ENCODE peak calls at places on chromosome 5, in six cellular contexts. P is HCT116, T is SK-N-SH, E is H1, K is HepG2, L is GM12878. Q is an unnamed sample.

GRCh38 chr5:88502179-88503064 is 233.8 kb upstream of the TMEM161B start:
- DNase-seq in P (no peak), T (no peak), E (no peak), K (no peak), L (peak; percentile 20), Q (no peak)

GRCh38 chr5:150753863-150754262 is 5.0 kb downstream of the DCTN4 start:
- DNase-seq in P (no peak), T (no peak), E (no peak), K (no peak), L (no peak), Q (no peak)

GRCh38 chr5:150510460-150511263 is 2.7 kb downstream of the NDST1 start:
- DNase-seq in P (no peak), T (peak; percentile 44), E (no peak), K (peak; percentile 92), L (no peak), Q (peak; percentile 61)

GRCh38 chr5:24591426-24591825 is 53.4 kb downstream of the CDH10 start:
- DNase-seq in P (no peak), T (no peak), E (no peak), K (no peak), L (no peak), Q (no peak)

GRCh38 chr5:161064800-161065199 is 212.8 kb upstream of the ATP10B start:
- DNase-seq in P (no peak), T (no peak), E (no peak), K (no peak), L (no peak), Q (no peak)

GRCh38 chr5:55427157-55427556 is 107.6 kb downstream of the PLPP1 start:
- DNase-seq in P (no peak), T (peak; percentile 22), E (no peak), K (no peak), L (no peak), Q (no peak)

GRCh38 chr5:1808466-1808865 is 7.3 kb downstream of the NDUFS6 start:
- DNase-seq in P (no peak), T (no peak), E (no peak), K (no peak), L (no peak), Q (no peak)

GRCh38 chr5:175392236-175392635 is 51.7 kb downstream of the DRD1 start:
- DNase-seq in P (no peak), T (no peak), E (no peak), K (no peak), L (no peak), Q (no peak)

GRCh38 chr5:2278825-2279224 is 396.1 kb upstream of the IRX4 start:
- DNase-seq in P (no peak), T (no peak), E (no peak), K (no peak), L (no peak), Q (peak; percentile 37)

GRCh38 chr5:16051246-16051645 is 128.3 kb downstream of the MARCHF11 start:
- DNase-seq in P (no peak), T (no peak), E (no peak), K (no peak), L (no peak), Q (no peak)

GRCh38 chr5:72040513-72040912 is 66.8 kb upstream of the MAP1B start:
- DNase-seq in P (no peak), T (no peak), E (no peak), K (no peak), L (no peak), Q (no peak)

GRCh38 chr5:105708442-105708841 is 1962.3 kb downstream of the EFNA5 start:
- DNase-seq in P (no peak), T (no peak), E (no peak), K (no peak), L (no peak), Q (no peak)

GRCh38 chr5:166369817-166370216 is 1921.6 kb upstream of the WWC1 start:
- DNase-seq in P (no peak), T (no peak), E (no peak), K (no peak), L (no peak), Q (no peak)

GRCh38 chr5:16934669-16935068 is 1.4 kb downstream of the MYO10 start:
- DNase-seq in P (no peak), T (no peak), E (no peak), K (no peak), L (no peak), Q (peak; percentile 5)

GRCh38 chr5:95730730-95731570 is at the start of gene RHOBTB3:
- DNase-seq in P (peak; percentile 63), T (peak; percentile 91), E (peak; percentile 84), K (peak; percentile 79), L (no peak), Q (peak; percentile 40)

GRCh38 chr5:68329554-68329953 is 114.0 kb downstream of the PIK3R1 start:
- DNase-seq in P (no peak), T (no peak), E (no peak), K (no peak), L (no peak), Q (no peak)

GRCh38 chr5:93428868-93429267 is 152.2 kb downstream of the NR2F1-AS1 start:
- DNase-seq in P (no peak), T (no peak), E (no peak), K (no peak), L (no peak), Q (no peak)

GRCh38 chr5:33321026-33321425 is 119.7 kb upstream of the TARS1 start:
- DNase-seq in P (no peak), T (no peak), E (no peak), K (no peak), L (no peak), Q (peak; percentile 7)

GRCh38 chr5:74316064-74316586 is 324.4 kb downstream of the ENC1 start:
- DNase-seq in P (no peak), T (peak; percentile 34), E (no peak), K (peak; percentile 15), L (peak; percentile 53), Q (peak; percentile 33)

GRCh38 chr5:756171-756570 is 28.4 kb downstream of the ZDHHC11B start:
- DNase-seq in P (no peak), T (peak; percentile 14), E (no peak), K (no peak), L (no peak), Q (no peak)

GRCh38 chr5:758698-759053 is 25.9 kb downstream of the ZDHHC11B start:
- DNase-seq in P (no peak), T (no peak), E (no peak), K (no peak), L (no peak), Q (no peak)

GRCh38 chr5:757931-758697 is 26.4 kb downstream of the ZDHHC11B start:
- DNase-seq in P (no peak), T (peak; percentile 90), E (peak; percentile 61), K (peak; percentile 74), L (no peak), Q (peak; percentile 73)

GRCh38 chr5:757346-757930 is 27.1 kb downstream of the ZDHHC11B start:
- DNase-seq in P (no peak), T (no peak), E (peak; percentile 54), K (no peak), L (no peak), Q (peak; percentile 71)

GRCh38 chr5:756865-757345 is 27.6 kb downstream of the ZDHHC11B start:
- DNase-seq in P (no peak), T (peak; percentile 55), E (no peak), K (peak; percentile 75), L (no peak), Q (peak; percentile 69)
- TF ChIP-seq JUND in P (no peak), T (no peak), E (no peak), K (no peak), L (no peak), Q (no peak)

GRCh38 chr5:173833200-173833599 is 54.9 kb upstream of the CPEB4 start:
- DNase-seq in P (no peak), T (no peak), E (no peak), K (no peak), L (no peak), Q (no peak)

GRCh38 chr5:173835662-173836061 is 52.5 kb upstream of the CPEB4 start:
- DNase-seq in P (no peak), T (no peak), E (no peak), K (no peak), L (no peak), Q (no peak)

GRCh38 chr5:173834070-173834771 is 53.9 kb upstream of the CPEB4 start:
- DNase-seq in P (no peak), T (no peak), E (no peak), K (no peak), L (no peak), Q (no peak)

GRCh38 chr5:173837654-173838053 is 50.5 kb upstream of the CPEB4 start:
- DNase-seq in P (no peak), T (no peak), E (no peak), K (no peak), L (no peak), Q (no peak)

GRCh38 chr5:173835131-173835530 is 53.0 kb upstream of the CPEB4 start:
- DNase-seq in P (no peak), T (no peak), E (no peak), K (no peak), L (no peak), Q (no peak)
- TF ChIP-seq JUND in P (no peak), T (no peak), E (no peak), K (no peak), L (no peak), Q (no peak)

GRCh38 chr5:45694255-45694834 is 1.8 kb downstream of the HCN1 start:
- DNase-seq in P (no peak), T (no peak), E (no peak), K (no peak), L (no peak), Q (peak; percentile 22)
- TF ChIP-seq JUND in P (no peak), T (no peak), E (no peak), K (no peak), L (no peak), Q (no peak)

GRCh38 chr5:14156611-14157493 is 13.7 kb downstream of the TRIO start:
- DNase-seq in P (peak; percentile 32), T (peak; percentile 45), E (no peak), K (peak; percentile 34), L (peak; percentile 67), Q (peak; percentile 31)
- TF ChIP-seq JUND in P (peak; percentile 8), T (peak; percentile 77), E (no peak), K (no peak), L (peak; percentile 45), Q (no peak)

DNA sequence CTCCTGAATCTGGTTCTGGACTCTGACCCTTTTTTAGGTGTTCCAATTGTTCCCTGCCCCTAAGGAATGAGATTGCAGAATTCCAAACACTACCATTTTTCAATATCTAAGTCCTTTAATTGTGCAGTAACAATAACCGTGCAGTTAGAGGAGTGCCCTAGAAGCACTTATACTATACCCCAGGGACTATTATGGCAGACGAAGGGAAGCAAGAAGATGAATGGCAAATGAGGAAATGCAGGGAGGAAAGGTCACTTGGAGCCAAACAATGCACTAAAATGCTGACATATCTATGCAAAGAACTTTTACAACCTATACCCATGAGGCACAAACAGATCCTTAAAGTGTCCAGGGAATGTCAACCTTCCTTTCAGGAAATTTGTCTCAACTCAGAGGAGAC is 50.2 kb upstream of the PDE4D start:
- DNase-seq in P (no peak), T (no peak), E (no peak), K (no peak), L (no peak), Q (no peak)
- TF ChIP-seq JUND in P (no peak), T (no peak), E (no peak), K (no peak), L (no peak), Q (no peak)

Q was measured in T47D.